ENCODE peak calls at places on chromosome 12, in seven cellular contexts. One of them, this sample, is unnamed.

GRCh38 chr12:6953417-6954315 is 2.5 kb downstream of the PTPN6 start:
- DNase-seq in GM03348: no peak
- DNase-seq in T-helper 2 cell treated with Interferon-gamma antibody and Interleukin-4, amounts not matched to agents 5 μg/mL and 100 μg/mL, for 36 hours: peak; percentile 84
- DNase-seq in HCEC 1CT: no peak
- DNase-seq in stimulated activated CD4-positive, alpha-beta T cell treated with anti-CD3 and anti-CD28 coated beads, Interleukin-2, amount 100 ng/mL, for 48 hours: peak; percentile 64
- DNase-seq in hypothalamus: no peak
- DNase-seq in NCI-H2171: no peak
- DNase-seq in this sample: no peak

GRCh38 chr12:91017043-91017442 is 12.3 kb upstream of the EPYC start:
- DNase-seq in GM03348: no peak
- DNase-seq in T-helper 2 cell treated with Interferon-gamma antibody and Interleukin-4, amounts not matched to agents 5 μg/mL and 100 μg/mL, for 36 hours: no peak
- DNase-seq in HCEC 1CT: no peak
- DNase-seq in stimulated activated CD4-positive, alpha-beta T cell treated with anti-CD3 and anti-CD28 coated beads, Interleukin-2, amount 100 ng/mL, for 48 hours: no peak
- DNase-seq in hypothalamus: no peak
- DNase-seq in NCI-H2171: no peak
- DNase-seq in this sample: no peak

GRCh38 chr12:53340398-53340797 is 4.2 kb upstream of the SP7 start:
- DNase-seq in GM03348: no peak
- DNase-seq in T-helper 2 cell treated with Interferon-gamma antibody and Interleukin-4, amounts not matched to agents 5 μg/mL and 100 μg/mL, for 36 hours: no peak
- DNase-seq in HCEC 1CT: no peak
- DNase-seq in stimulated activated CD4-positive, alpha-beta T cell treated with anti-CD3 and anti-CD28 coated beads, Interleukin-2, amount 100 ng/mL, for 48 hours: no peak
- DNase-seq in hypothalamus: no peak
- DNase-seq in NCI-H2171: no peak
- DNase-seq in this sample: no peak

GRCh38 chr12:51793201-51793600 is 55.3 kb downstream of the FIGNL2 start:
- DNase-seq in GM03348: peak; percentile 30
- DNase-seq in T-helper 2 cell treated with Interferon-gamma antibody and Interleukin-4, amounts not matched to agents 5 μg/mL and 100 μg/mL, for 36 hours: no peak
- DNase-seq in HCEC 1CT: peak; percentile 20
- DNase-seq in stimulated activated CD4-positive, alpha-beta T cell treated with anti-CD3 and anti-CD28 coated beads, Interleukin-2, amount 100 ng/mL, for 48 hours: no peak
- DNase-seq in hypothalamus: no peak
- DNase-seq in NCI-H2171: no peak
- DNase-seq in this sample: no peak

GRCh38 chr12:52690351-52691075 is 10.3 kb upstream of the KRT1 start:
- DNase-seq in GM03348: no peak
- DNase-seq in T-helper 2 cell treated with Interferon-gamma antibody and Interleukin-4, amounts not matched to agents 5 μg/mL and 100 μg/mL, for 36 hours: no peak
- DNase-seq in HCEC 1CT: no peak
- DNase-seq in stimulated activated CD4-positive, alpha-beta T cell treated with anti-CD3 and anti-CD28 coated beads, Interleukin-2, amount 100 ng/mL, for 48 hours: no peak
- DNase-seq in hypothalamus: no peak
- DNase-seq in NCI-H2171: no peak
- DNase-seq in this sample: no peak

GRCh38 chr12:50129297-50129696 is 17.3 kb downstream of the COX14 start:
- DNase-seq in GM03348: no peak
- DNase-seq in T-helper 2 cell treated with Interferon-gamma antibody and Interleukin-4, amounts not matched to agents 5 μg/mL and 100 μg/mL, for 36 hours: no peak
- DNase-seq in HCEC 1CT: no peak
- DNase-seq in stimulated activated CD4-positive, alpha-beta T cell treated with anti-CD3 and anti-CD28 coated beads, Interleukin-2, amount 100 ng/mL, for 48 hours: no peak
- DNase-seq in hypothalamus: no peak
- DNase-seq in NCI-H2171: no peak
- DNase-seq in this sample: no peak

GRCh38 chr12:48193623-48194022 is 9.5 kb downstream of the OR10AD1 start:
- DNase-seq in GM03348: no peak
- DNase-seq in T-helper 2 cell treated with Interferon-gamma antibody and Interleukin-4, amounts not matched to agents 5 μg/mL and 100 μg/mL, for 36 hours: no peak
- DNase-seq in HCEC 1CT: no peak
- DNase-seq in stimulated activated CD4-positive, alpha-beta T cell treated with anti-CD3 and anti-CD28 coated beads, Interleukin-2, amount 100 ng/mL, for 48 hours: no peak
- DNase-seq in hypothalamus: no peak
- DNase-seq in NCI-H2171: no peak
- DNase-seq in this sample: no peak

GRCh38 chr12:4355843-4356327 is 23.6 kb downstream of the FGF23 start:
- DNase-seq in GM03348: no peak
- DNase-seq in T-helper 2 cell treated with Interferon-gamma antibody and Interleukin-4, amounts not matched to agents 5 μg/mL and 100 μg/mL, for 36 hours: peak; percentile 38
- DNase-seq in HCEC 1CT: peak; percentile 13
- DNase-seq in stimulated activated CD4-positive, alpha-beta T cell treated with anti-CD3 and anti-CD28 coated beads, Interleukin-2, amount 100 ng/mL, for 48 hours: peak; percentile 65
- DNase-seq in hypothalamus: no peak
- DNase-seq in NCI-H2171: no peak
- DNase-seq in this sample: peak; percentile 44

GRCh38 chr12:6200266-6201198 is at the start of gene CD9:
- DNase-seq in GM03348: peak; percentile 73
- DNase-seq in T-helper 2 cell treated with Interferon-gamma antibody and Interleukin-4, amounts not matched to agents 5 μg/mL and 100 μg/mL, for 36 hours: peak; percentile 27
- DNase-seq in HCEC 1CT: peak; percentile 58
- DNase-seq in stimulated activated CD4-positive, alpha-beta T cell treated with anti-CD3 and anti-CD28 coated beads, Interleukin-2, amount 100 ng/mL, for 48 hours: peak; percentile 30
- DNase-seq in hypothalamus: no peak
- DNase-seq in NCI-H2171: no peak
- DNase-seq in this sample: no peak

GRCh38 chr12:122062832-122063690 is 15.5 kb upstream of the MLXIP start:
- DNase-seq in GM03348: peak; percentile 67
- DNase-seq in T-helper 2 cell treated with Interferon-gamma antibody and Interleukin-4, amounts not matched to agents 5 μg/mL and 100 μg/mL, for 36 hours: no peak
- DNase-seq in HCEC 1CT: peak; percentile 58
- DNase-seq in stimulated activated CD4-positive, alpha-beta T cell treated with anti-CD3 and anti-CD28 coated beads, Interleukin-2, amount 100 ng/mL, for 48 hours: no peak
- DNase-seq in hypothalamus: no peak
- DNase-seq in NCI-H2171: no peak
- DNase-seq in this sample: no peak

GRCh38 chr12:108320503-108321293 is 18.4 kb downstream of the CMKLR1 start:
- DNase-seq in GM03348: no peak
- DNase-seq in T-helper 2 cell treated with Interferon-gamma antibody and Interleukin-4, amounts not matched to agents 5 μg/mL and 100 μg/mL, for 36 hours: no peak
- DNase-seq in HCEC 1CT: no peak
- DNase-seq in stimulated activated CD4-positive, alpha-beta T cell treated with anti-CD3 and anti-CD28 coated beads, Interleukin-2, amount 100 ng/mL, for 48 hours: no peak
- DNase-seq in hypothalamus: no peak
- DNase-seq in NCI-H2171: no peak
- DNase-seq in this sample: no peak

GRCh38 chr12:14264316-14264715 is 101.2 kb upstream of the ATF7IP start:
- DNase-seq in GM03348: no peak
- DNase-seq in T-helper 2 cell treated with Interferon-gamma antibody and Interleukin-4, amounts not matched to agents 5 μg/mL and 100 μg/mL, for 36 hours: no peak
- DNase-seq in HCEC 1CT: no peak
- DNase-seq in stimulated activated CD4-positive, alpha-beta T cell treated with anti-CD3 and anti-CD28 coated beads, Interleukin-2, amount 100 ng/mL, for 48 hours: no peak
- DNase-seq in hypothalamus: no peak
- DNase-seq in NCI-H2171: no peak
- DNase-seq in this sample: no peak